ENCODE peak calls at places on chromosomes 7 and 10, in eight cellular contexts. F is cardiac fibroblast; A is LoVo; R is activated T-helper 1 cell treated with Interleukin-2 at 50 U/mL for 16 hours; W is activated naive CD4-positive, alpha-beta T cell; Q is WTC11; Y is M059J; B is glutamatergic neuron. T is an unnamed sample.

GRCh38 chr7:74206589-74207120 is 3.2 kb upstream of the LAT2 start:
- DNase-seq in F (peak; percentile 76), A (peak; percentile 88), R (peak; percentile 65), W (peak; percentile 61), Q (peak; percentile 95), Y (peak; percentile 82), B (peak; percentile 92), T (peak; percentile 84)

GRCh38 chr10:75436896-75437295 is 5.5 kb downstream of the LRMDA start:
- DNase-seq in F (no peak), A (no peak), R (no peak), W (no peak), Q (no peak), Y (no peak), B (no peak), T (no peak)

GRCh38 chr10:98403812-98404504 is 11.0 kb downstream of the PYROXD2 start:
- DNase-seq in F (no peak), A (peak; percentile 61), R (no peak), W (no peak), Q (no peak), Y (peak; percentile 45), B (no peak), T (no peak)

GRCh38 chr10:106958591-106959328 is 205.7 kb downstream of the SORCS1 start:
- DNase-seq in F (no peak), A (no peak), R (no peak), W (no peak), Q (no peak), Y (no peak), B (no peak), T (no peak)

GRCh38 chr7:120554960-120555571 is 282.1 kb downstream of the KCND2 start:
- DNase-seq in F (peak; percentile 65), A (peak; percentile 51), R (no peak), W (no peak), Q (peak; percentile 54), Y (peak; percentile 28), B (peak; percentile 38), T (peak; percentile 76)

GRCh38 chr7:104207348-104207730 is 474 bp downstream of the ORC5 start:
- DNase-seq in F (no peak), A (peak; percentile 12), R (no peak), W (no peak), Q (no peak), Y (peak; percentile 28), B (no peak), T (peak; percentile 9)

GRCh38 chr7:33744293-33744692 is 161.0 kb upstream of the BMPER start:
- DNase-seq in F (peak; percentile 62), A (no peak), R (no peak), W (no peak), Q (no peak), Y (peak; percentile 42), B (no peak), T (peak; percentile 63)

GRCh38 chr7:105975770-105976428 is 12.8 kb downstream of the CDHR3 start:
- DNase-seq in F (peak; percentile 54), A (no peak), R (no peak), W (no peak), Q (no peak), Y (peak; percentile 74), B (no peak), T (no peak)

GRCh38 chr10:96716396-96716795 is 3.9 kb downstream of the PIK3AP1 start:
- DNase-seq in F (no peak), A (no peak), R (no peak), W (no peak), Q (no peak), Y (no peak), B (no peak), T (no peak)

GRCh38 chr7:26743205-26743604 is 121.2 kb downstream of the SKAP2 start:
- DNase-seq in F (no peak), A (no peak), R (no peak), W (no peak), Q (no peak), Y (no peak), B (no peak), T (no peak)

GRCh38 chr7:128007293-128007680 is 23.9 kb downstream of the LRRC4 start:
- DNase-seq in F (no peak), A (no peak), R (no peak), W (no peak), Q (no peak), Y (no peak), B (no peak), T (no peak)